ENCODE peak calls at places on chromosomes 13 and 19, in eight cellular contexts. E, W, G, X, P, C, K and S are unnamed samples.

GRCh38 chr13:26513931-26514330 is 43.6 kb upstream of the WASF3 start:
- DNase-seq in E (no peak), W (no peak), G (no peak), X (no peak), P (no peak), C (no peak), K (no peak), S (no peak)

GRCh38 chr19:928471-929259 is 2.8 kb downstream of the ARID3A start:
- DNase-seq in E (no peak), W (no peak), G (no peak), X (no peak), P (no peak), C (no peak), K (no peak), S (peak)

GRCh38 chr19:18396471-18397241 is 766 bp downstream of the LRRC25 start:
- DNase-seq in E (no peak), W (no peak), G (no peak), X (no peak), P (no peak), C (no peak), K (no peak), S (peak)

GRCh38 chr19:3055741-3056453 is 6.4 kb downstream of the TLE5 start:
- DNase-seq in E (no peak), W (no peak), G (no peak), X (no peak), P (no peak), C (no peak), K (no peak), S (peak)

GRCh38 chr19:49692102-49692599 is 1.2 kb downstream of the CPT1C start:
- DNase-seq in E (no peak), W (no peak), G (no peak), X (no peak), P (no peak), C (no peak), K (no peak), S (peak)

GRCh38 chr13:109998808-109999528 is 212.6 kb upstream of the IRS2 start:
- DNase-seq in E (peak), W (no peak), G (no peak), X (peak), P (no peak), C (no peak), K (no peak), S (no peak)

GRCh38 chr13:26563713-26564112 is 6.2 kb downstream of the WASF3 start:
- DNase-seq in E (no peak), W (no peak), G (no peak), X (no peak), P (no peak), C (no peak), K (no peak), S (no peak)

GRCh38 chr19:46616631-46617322 is 8.1 kb downstream of the PTGIR start:
- DNase-seq in E (peak), W (peak), G (peak), X (peak), P (peak), C (no peak), K (no peak), S (peak)

GRCh38 chr13:20414475-20415287 is 111.0 kb downstream of the CRYL1 start:
- DNase-seq in E (no peak), W (no peak), G (no peak), X (no peak), P (no peak), C (no peak), K (no peak), S (peak)

GRCh38 chr13:26037302-26037701 is 14.5 kb downstream of the SHISA2 start:
- DNase-seq in E (peak), W (no peak), G (no peak), X (no peak), P (peak), C (peak), K (no peak), S (no peak)

GRCh38 chr19:44207126-44207803 is 5.1 kb upstream of the ZNF227 start:
- DNase-seq in E (peak), W (peak), G (peak), X (peak), P (peak), C (peak), K (peak), S (peak)

GRCh38 chr19:45008554-45008953 is 7.3 kb downstream of the RELB start:
- DNase-seq in E (no peak), W (no peak), G (no peak), X (no peak), P (no peak), C (no peak), K (no peak), S (peak)

GRCh38 chr13:114303700-114304327 is 10.5 kb upstream of the CHAMP1 start:
- DNase-seq in E (no peak), W (no peak), G (no peak), X (no peak), P (no peak), C (no peak), K (no peak), S (no peak)

GRCh38 chr13:63501702-63502101 is 2086.1 kb upstream of the PCDH20 start:
- DNase-seq in E (no peak), W (no peak), G (no peak), X (no peak), P (no peak), C (no peak), K (no peak), S (no peak)

GRCh38 chr19:17079710-17080440 is 4.3 kb downstream of the MYO9B start:
- DNase-seq in E (peak), W (peak), G (peak), X (peak), P (peak), C (peak), K (peak), S (peak)

GRCh38 chr19:38792250-38793111 is 3.5 kb downstream of the LGALS7B start:
- DNase-seq in E (no peak), W (no peak), G (peak), X (no peak), P (peak), C (no peak), K (peak), S (peak)

GRCh38 chr19:27793128-27793643 is 1419.8 kb downstream of the UQCRFS1 start:
- DNase-seq in E (peak), W (peak), G (peak), X (peak), P (peak), C (peak), K (peak), S (peak)

GRCh38 chr13:53206455-53206854 is 177.8 kb downstream of the OLFM4 start:
- DNase-seq in E (no peak), W (no peak), G (no peak), X (no peak), P (no peak), C (no peak), K (no peak), S (no peak)

GRCh38 chr19:15623711-15624318 is 8.8 kb downstream of the CYP4F8 start:
- DNase-seq in E (no peak), W (no peak), G (no peak), X (no peak), P (no peak), C (no peak), K (no peak), S (no peak)

GRCh38 chr13:87872813-87873212 is 201.6 kb downstream of the SLITRK5 start:
- DNase-seq in E (no peak), W (no peak), G (no peak), X (no peak), P (no peak), C (no peak), K (no peak), S (no peak)

GRCh38 chr19:7852851-7853759 is 21.1 kb downstream of the PRR36 start:
- DNase-seq in E (peak), W (peak), G (peak), X (no peak), P (peak), C (peak), K (peak), S (peak)

GRCh38 chr13:75373988-75374387 is 108.0 kb downstream of the TBC1D4 start:
- DNase-seq in E (no peak), W (no peak), G (no peak), X (no peak), P (no peak), C (no peak), K (no peak), S (no peak)

GRCh38 chr13:89066868-89067466 is 1395.8 kb downstream of the SLITRK5 start:
- DNase-seq in E (no peak), W (no peak), G (no peak), X (no peak), P (no peak), C (no peak), K (no peak), S (no peak)

GRCh38 chr13:51223284-51224270 is 1.4 kb downstream of the FAM124A start:
- DNase-seq in E (no peak), W (no peak), G (no peak), X (no peak), P (no peak), C (peak), K (no peak), S (peak)

GRCh38 chr19:893775-894090 is 449 bp downstream of the RNU6-9 start:
- DNase-seq in E (no peak), W (no peak), G (no peak), X (no peak), P (no peak), C (no peak), K (no peak), S (no peak)

GRCh38 chr19:39825093-39825463 is 8.9 kb downstream of the DYRK1B start:
- DNase-seq in E (no peak), W (no peak), G (no peak), X (no peak), P (no peak), C (no peak), K (no peak), S (peak)

GRCh38 chr19:27745978-27746542 is 1466.9 kb downstream of the UQCRFS1 start:
- DNase-seq in E (no peak), W (no peak), G (no peak), X (no peak), P (no peak), C (no peak), K (no peak), S (no peak)

GRCh38 chr19:2974342-2974932 is 2.9 kb upstream of the TLE6 start:
- DNase-seq in E (no peak), W (no peak), G (no peak), X (no peak), P (no peak), C (no peak), K (no peak), S (peak)

GRCh38 chr19:12260861-12261260 is 33.8 kb downstream of the ZNF44 start:
- DNase-seq in E (no peak), W (no peak), G (no peak), X (no peak), P (no peak), C (no peak), K (no peak), S (no peak)

GRCh38 chr13:63540042-63540441 is 2124.4 kb upstream of the PCDH20 start:
- DNase-seq in E (no peak), W (no peak), G (no peak), X (no peak), P (no peak), C (no peak), K (no peak), S (no peak)

GRCh38 chr19:48813123-48813911 is 2.5 kb upstream of the BCAT2 start:
- DNase-seq in E (no peak), W (no peak), G (no peak), X (no peak), P (no peak), C (no peak), K (no peak), S (peak)

GRCh38 chr13:110125613-110126272 is 181.2 kb downstream of the COL4A1 start:
- DNase-seq in E (no peak), W (no peak), G (no peak), X (no peak), P (no peak), C (no peak), K (no peak), S (no peak)

GRCh38 chr13:44894001-44894770 is 95.1 kb downstream of the NUFIP1 start:
- DNase-seq in E (no peak), W (no peak), G (no peak), X (no peak), P (no peak), C (no peak), K (no peak), S (no peak)

GRCh38 chr13:31951215-31951678 is 80.3 kb upstream of the FRY start:
- DNase-seq in E (peak), W (peak), G (no peak), X (peak), P (no peak), C (no peak), K (no peak), S (no peak)

GRCh38 chr19:5127710-5128109 is 158.8 kb downstream of the KDM4B start:
- DNase-seq in E (no peak), W (no peak), G (no peak), X (no peak), P (no peak), C (no peak), K (no peak), S (no peak)

GRCh38 chr13:95355491-95355890 is 54.2 kb upstream of the ABCC4 start:
- DNase-seq in E (peak), W (no peak), G (no peak), X (peak), P (no peak), C (no peak), K (no peak), S (no peak)

GRCh38 chr19:55447421-55448174 is 4.5 kb upstream of the SHISA7 start:
- DNase-seq in E (peak), W (no peak), G (no peak), X (peak), P (no peak), C (peak), K (no peak), S (peak)

GRCh38 chr13:51612867-51613266 is 28.6 kb downstream of the WDFY2 start:
- DNase-seq in E (no peak), W (no peak), G (no peak), X (no peak), P (no peak), C (no peak), K (no peak), S (no peak)

GRCh38 chr19:14090509-14091085 is at the start of gene SAMD1:
- DNase-seq in E (peak), W (peak), G (peak), X (peak), P (peak), C (peak), K (peak), S (peak)